ENCODE peak calls at places on chromosome 13, in seven cellular contexts. M is activated CD4-positive, alpha-beta T cell treated with anti-CD3 and anti-CD28 coated beads, Interleukin-2, amount 50 U/mL, for 4 hours; Z is NCI-H460; G is thoracic aorta; X is H7; C is mucosa of descending colon; E is hypothalamus. D is an unnamed sample.

GRCh38 chr13:90222758-90223157 is 1124.7 kb upstream of the MIR17HG start:
- DNase-seq in X (no peak), C (no peak), M (no peak), G (no peak), E (no peak), Z (no peak), D (no peak)

GRCh38 chr13:113209336-113209879 is at the start of gene CUL4A:
- DNase-seq in Z (peak; percentile 70), E (peak; percentile 51), X (peak; percentile 95), M (peak; percentile 67), G (no peak), C (peak; percentile 90), D (peak; percentile 41)

GRCh38 chr13:26021516-26021915 is 30.3 kb downstream of the SHISA2 start:
- DNase-seq in E (no peak), C (no peak), X (no peak), G (no peak), Z (no peak), M (no peak), D (no peak)

GRCh38 chr13:99087130-99087953 is 109.5 kb upstream of the DOCK9 start:
- DNase-seq in X (peak; percentile 99), M (peak; percentile 91), Z (peak; percentile 74), E (peak; percentile 88), G (peak; percentile 49), C (peak; percentile 97), D (peak; percentile 77)

GRCh38 chr13:28044608-28045007 is 55.8 kb downstream of the FLT3 start:
- DNase-seq in M (no peak), E (no peak), G (no peak), C (no peak), X (no peak), Z (no peak), D (no peak)

GRCh38 chr13:67224148-67224846 is 5.8 kb downstream of the PCDH9 start:
- DNase-seq in X (peak; percentile 41), Z (peak; percentile 64), G (peak; percentile 33), C (peak; percentile 64), M (peak; percentile 23), E (peak; percentile 87), D (peak; percentile 81)

GRCh38 chr13:94481966-94482365 is 2.5 kb upstream of the DCT start:
- DNase-seq in Z (no peak), C (no peak), E (no peak), G (no peak), M (no peak), X (no peak), D (no peak)

GRCh38 chr13:80166352-80166751 is 174.6 kb downstream of the SPRY2 start:
- DNase-seq in Z (no peak), C (no peak), E (no peak), M (no peak), G (no peak), X (no peak), D (no peak)

GRCh38 chr13:110448230-110448629 is 113.3 kb downstream of the RAB20 start:
- DNase-seq in G (no peak), M (no peak), Z (no peak), C (no peak), E (no peak), X (no peak), D (no peak)

GRCh38 chr13:106602178-106602577 is 34.2 kb upstream of the ARGLU1 start:
- DNase-seq in C (no peak), E (no peak), X (no peak), Z (no peak), M (no peak), G (no peak), D (no peak)

GRCh38 chr13:105545811-105546210 is 989.7 kb downstream of the EFNB2 start:
- DNase-seq in M (no peak), E (no peak), C (no peak), X (no peak), G (no peak), Z (no peak), D (no peak)

GRCh38 chr13:34657716-34658115 is 284.4 kb upstream of the NBEA start:
- DNase-seq in Z (no peak), E (no peak), X (no peak), G (no peak), C (no peak), M (no peak), D (no peak)

GRCh38 chr13:29683041-29683440 is 87.6 kb upstream of the SLC7A1 start:
- DNase-seq in G (no peak), C (no peak), M (no peak), E (no peak), X (no peak), Z (no peak), D (no peak)

GRCh38 chr13:23289917-23290357 is 109.2 kb downstream of the SGCG start:
- DNase-seq in Z (no peak), C (no peak), M (no peak), X (no peak), G (no peak), E (no peak), D (peak; percentile 10)